ENCODE peak calls at places on chromosomes 16 and 17, in six cellular contexts. One of them, this sample, is unnamed.
A peak's percentile ranks its signal among the peaks of the same experiment; 100 is the strongest.

GRCh38 chr16:83907111-83907510 is 8.2 kb downstream of the MLYCD start:
- DNase-seq in fibroblast of villous mesenchyme: no peak
- DNase-seq in EL: no peak
- DNase-seq in stimulated activated CD4-positive, alpha-beta T cell treated with anti-CD3 and anti-CD28 coated beads, TNF-alpha, amount 100 ng/mL, for 24 hours: no peak
- DNase-seq in CD8-positive, alpha-beta T cell: no peak
- DNase-seq in tibial artery: no peak
- DNase-seq in this sample: no peak

GRCh38 chr16:75762746-75763145 is 36.5 kb upstream of the CPHXL start:
- DNase-seq in fibroblast of villous mesenchyme: no peak
- DNase-seq in EL: no peak
- DNase-seq in stimulated activated CD4-positive, alpha-beta T cell treated with anti-CD3 and anti-CD28 coated beads, TNF-alpha, amount 100 ng/mL, for 24 hours: no peak
- DNase-seq in CD8-positive, alpha-beta T cell: no peak
- DNase-seq in tibial artery: no peak
- DNase-seq in this sample: no peak

GRCh38 chr16:46727184-46727583 is 21.0 kb downstream of the MYLK3 start:
- DNase-seq in fibroblast of villous mesenchyme: no peak
- DNase-seq in EL: no peak
- DNase-seq in stimulated activated CD4-positive, alpha-beta T cell treated with anti-CD3 and anti-CD28 coated beads, TNF-alpha, amount 100 ng/mL, for 24 hours: no peak
- DNase-seq in CD8-positive, alpha-beta T cell: no peak
- DNase-seq in tibial artery: no peak
- DNase-seq in this sample: no peak

GRCh38 chr17:55726440-55726839 is 3.8 kb upstream of the TMEM100 start:
- DNase-seq in fibroblast of villous mesenchyme: peak; percentile 58
- DNase-seq in EL: peak; percentile 92
- DNase-seq in stimulated activated CD4-positive, alpha-beta T cell treated with anti-CD3 and anti-CD28 coated beads, TNF-alpha, amount 100 ng/mL, for 24 hours: no peak
- DNase-seq in CD8-positive, alpha-beta T cell: no peak
- DNase-seq in tibial artery: peak; percentile 78
- DNase-seq in this sample: peak; percentile 74

GRCh38 chr16:83995756-83996155 is 27.7 kb downstream of the NECAB2 start:
- DNase-seq in fibroblast of villous mesenchyme: no peak
- DNase-seq in EL: no peak
- DNase-seq in stimulated activated CD4-positive, alpha-beta T cell treated with anti-CD3 and anti-CD28 coated beads, TNF-alpha, amount 100 ng/mL, for 24 hours: no peak
- DNase-seq in CD8-positive, alpha-beta T cell: no peak
- DNase-seq in tibial artery: no peak
- DNase-seq in this sample: peak; percentile 40

GRCh38 chr16:67431805-67432476 is 1.0 kb downstream of the HSD11B2 start:
- DNase-seq in fibroblast of villous mesenchyme: no peak
- DNase-seq in EL: no peak
- DNase-seq in stimulated activated CD4-positive, alpha-beta T cell treated with anti-CD3 and anti-CD28 coated beads, TNF-alpha, amount 100 ng/mL, for 24 hours: no peak
- DNase-seq in CD8-positive, alpha-beta T cell: no peak
- DNase-seq in tibial artery: no peak
- DNase-seq in this sample: no peak

GRCh38 chr16:47016700-47017133 is 43.2 kb upstream of the DNAJA2 start:
- DNase-seq in fibroblast of villous mesenchyme: no peak
- DNase-seq in EL: no peak
- DNase-seq in stimulated activated CD4-positive, alpha-beta T cell treated with anti-CD3 and anti-CD28 coated beads, TNF-alpha, amount 100 ng/mL, for 24 hours: no peak
- DNase-seq in CD8-positive, alpha-beta T cell: no peak
- DNase-seq in tibial artery: no peak
- DNase-seq in this sample: no peak

GRCh38 chr16:67868290-67868689 is 4.6 kb upstream of the EDC4 start:
- DNase-seq in fibroblast of villous mesenchyme: no peak
- DNase-seq in EL: no peak
- DNase-seq in stimulated activated CD4-positive, alpha-beta T cell treated with anti-CD3 and anti-CD28 coated beads, TNF-alpha, amount 100 ng/mL, for 24 hours: no peak
- DNase-seq in CD8-positive, alpha-beta T cell: no peak
- DNase-seq in tibial artery: no peak
- DNase-seq in this sample: no peak

GRCh38 chr17:44925731-44926697 is 10.7 kb upstream of the GFAP start:
- DNase-seq in fibroblast of villous mesenchyme: no peak
- DNase-seq in EL: no peak
- DNase-seq in stimulated activated CD4-positive, alpha-beta T cell treated with anti-CD3 and anti-CD28 coated beads, TNF-alpha, amount 100 ng/mL, for 24 hours: no peak
- DNase-seq in CD8-positive, alpha-beta T cell: no peak
- DNase-seq in tibial artery: no peak
- DNase-seq in this sample: no peak